ENCODE peak calls at places on chromosomes 11 and 22, in nine cellular contexts. One of them, this sample, is unnamed.
A peak's percentile ranks its signal among the peaks of the same experiment; 100 is the strongest.

GRCh38 chr11:102109896-102110760 is at the start of gene YAP1:
- DNase-seq in A549: peak; percentile 93
- DNase-seq in transverse colon: peak; percentile 89
- DNase-seq in stomach: peak; percentile 88
- DNase-seq in H1: peak; percentile 57
- DNase-seq in tibial nerve: peak; percentile 80
- DNase-seq in esophagus muscularis mucosa: peak; percentile 95
- DNase-seq in K562: peak; percentile 53
- DNase-seq in ovary: peak; percentile 91
- DNase-seq in this sample: peak; percentile 98

GRCh38 chr11:115656684-115657083 is 152.5 kb upstream of the CADM1 start:
- DNase-seq in A549: peak; percentile 27
- DNase-seq in transverse colon: peak; percentile 57
- DNase-seq in stomach: no peak
- DNase-seq in H1: no peak
- DNase-seq in tibial nerve: no peak
- DNase-seq in esophagus muscularis mucosa: no peak
- DNase-seq in K562: no peak
- DNase-seq in ovary: no peak
- DNase-seq in this sample: no peak

GRCh38 chr11:22792497-22792896 is 37.1 kb downstream of the SVIP start:
- DNase-seq in A549: peak; percentile 69
- DNase-seq in transverse colon: no peak
- DNase-seq in stomach: no peak
- DNase-seq in H1: no peak
- DNase-seq in tibial nerve: no peak
- DNase-seq in esophagus muscularis mucosa: no peak
- DNase-seq in K562: peak; percentile 21
- DNase-seq in ovary: no peak
- DNase-seq in this sample: peak; percentile 20

GRCh38 chr11:73998846-73999575 is 9.9 kb downstream of the UCP3 start:
- DNase-seq in A549: no peak
- DNase-seq in transverse colon: no peak
- DNase-seq in stomach: no peak
- DNase-seq in H1: no peak
- DNase-seq in tibial nerve: no peak
- DNase-seq in esophagus muscularis mucosa: no peak
- DNase-seq in K562: no peak
- DNase-seq in ovary: no peak
- DNase-seq in this sample: no peak

GRCh38 chr11:34219862-34220490 is 114.5 kb downstream of the NAT10 start:
- DNase-seq in A549: no peak
- DNase-seq in transverse colon: no peak
- DNase-seq in stomach: no peak
- DNase-seq in H1: no peak
- DNase-seq in tibial nerve: no peak
- DNase-seq in esophagus muscularis mucosa: no peak
- DNase-seq in K562: no peak
- DNase-seq in ovary: no peak
- DNase-seq in this sample: no peak

GRCh38 chr11:33660962-33661361 is 39.7 kb downstream of the C11orf91 start:
- DNase-seq in A549: no peak
- DNase-seq in transverse colon: no peak
- DNase-seq in stomach: no peak
- DNase-seq in H1: no peak
- DNase-seq in tibial nerve: no peak
- DNase-seq in esophagus muscularis mucosa: no peak
- DNase-seq in K562: no peak
- DNase-seq in ovary: no peak
- DNase-seq in this sample: no peak

GRCh38 chr11:100753144-100753543 is 66.1 kb downstream of the ARHGAP42 start:
- DNase-seq in A549: no peak
- DNase-seq in transverse colon: no peak
- DNase-seq in stomach: peak; percentile 51
- DNase-seq in H1: peak; percentile 43
- DNase-seq in tibial nerve: no peak
- DNase-seq in esophagus muscularis mucosa: no peak
- DNase-seq in K562: no peak
- DNase-seq in ovary: no peak
- DNase-seq in this sample: no peak

GRCh38 chr11:130092661-130093060 is 23.0 kb downstream of the APLP2 start:
- DNase-seq in A549: no peak
- DNase-seq in transverse colon: no peak
- DNase-seq in stomach: no peak
- DNase-seq in H1: no peak
- DNase-seq in tibial nerve: no peak
- DNase-seq in esophagus muscularis mucosa: no peak
- DNase-seq in K562: no peak
- DNase-seq in ovary: no peak
- DNase-seq in this sample: no peak

GRCh38 chr11:32529994-32530588 is 53.5 kb upstream of the EIF3M start:
- DNase-seq in A549: no peak
- DNase-seq in transverse colon: no peak
- DNase-seq in stomach: no peak
- DNase-seq in H1: no peak
- DNase-seq in tibial nerve: no peak
- DNase-seq in esophagus muscularis mucosa: no peak
- DNase-seq in K562: no peak
- DNase-seq in ovary: no peak
- DNase-seq in this sample: no peak

GRCh38 chr11:125275905-125276634 is 111.5 kb downstream of the PKNOX2 start:
- DNase-seq in A549: no peak
- DNase-seq in transverse colon: no peak
- DNase-seq in stomach: no peak
- DNase-seq in H1: no peak
- DNase-seq in tibial nerve: no peak
- DNase-seq in esophagus muscularis mucosa: no peak
- DNase-seq in K562: no peak
- DNase-seq in ovary: no peak
- DNase-seq in this sample: no peak

GRCh38 chr22:40426671-40427070 is 56.3 kb downstream of the SGSM3 start:
- DNase-seq in A549: no peak
- DNase-seq in transverse colon: no peak
- DNase-seq in stomach: no peak
- DNase-seq in H1: no peak
- DNase-seq in tibial nerve: no peak
- DNase-seq in esophagus muscularis mucosa: no peak
- DNase-seq in K562: no peak
- DNase-seq in ovary: no peak
- DNase-seq in this sample: no peak

GRCh38 chr22:23781065-23781464 is 5.7 kb upstream of the SMARCB1 start:
- DNase-seq in A549: no peak
- DNase-seq in transverse colon: no peak
- DNase-seq in stomach: no peak
- DNase-seq in H1: no peak
- DNase-seq in tibial nerve: no peak
- DNase-seq in esophagus muscularis mucosa: no peak
- DNase-seq in K562: no peak
- DNase-seq in ovary: no peak
- DNase-seq in this sample: no peak

GRCh38 chr11:130737866-130738431 is 178.3 kb downstream of the SNX19 start:
- DNase-seq in A549: no peak
- DNase-seq in transverse colon: no peak
- DNase-seq in stomach: peak; percentile 43
- DNase-seq in H1: no peak
- DNase-seq in tibial nerve: no peak
- DNase-seq in esophagus muscularis mucosa: no peak
- DNase-seq in K562: no peak
- DNase-seq in ovary: no peak
- DNase-seq in this sample: peak; percentile 46

GRCh38 chr11:120131941-120132644 is 5.8 kb downstream of the TRIM29 start:
- DNase-seq in A549: no peak
- DNase-seq in transverse colon: peak; percentile 37
- DNase-seq in stomach: no peak
- DNase-seq in H1: no peak
- DNase-seq in tibial nerve: no peak
- DNase-seq in esophagus muscularis mucosa: no peak
- DNase-seq in K562: no peak
- DNase-seq in ovary: peak; percentile 4
- DNase-seq in this sample: no peak

GRCh38 chr11:128548655-128549255 is 38.6 kb downstream of the ETS1 start:
- DNase-seq in A549: no peak
- DNase-seq in transverse colon: peak; percentile 62
- DNase-seq in stomach: peak; percentile 49
- DNase-seq in H1: no peak
- DNase-seq in tibial nerve: peak; percentile 30
- DNase-seq in esophagus muscularis mucosa: no peak
- DNase-seq in K562: no peak
- DNase-seq in ovary: peak; percentile 81
- DNase-seq in this sample: peak; percentile 90

GRCh38 chr11:66567787-66568123 is 651 bp downstream of the CTSF start:
- DNase-seq in A549: no peak
- DNase-seq in transverse colon: no peak
- DNase-seq in stomach: no peak
- DNase-seq in H1: no peak
- DNase-seq in tibial nerve: no peak
- DNase-seq in esophagus muscularis mucosa: no peak
- DNase-seq in K562: no peak
- DNase-seq in ovary: no peak
- DNase-seq in this sample: no peak
- H3K4me3 ChIP-seq in A549: peak overlapping the region; percentile 68
- H3K4me3 ChIP-seq in transverse colon: peak overlapping the region; percentile 60
- H3K4me3 ChIP-seq in stomach: peak overlapping the region; percentile 64
- H3K4me3 ChIP-seq in H1: no peak overlapping the region
- H3K4me3 ChIP-seq in tibial nerve: peak overlapping the region; percentile 53
- H3K4me3 ChIP-seq in esophagus muscularis mucosa: peak overlapping the region; percentile 74
- H3K4me3 ChIP-seq in K562: peak overlapping the region; percentile 48
- H3K4me3 ChIP-seq in ovary: peak overlapping the region; percentile 50
- H3K4me3 ChIP-seq in this sample: peak overlapping the region; percentile 64

GRCh38 chr22:47123827-47124442 is 361.5 kb downstream of the TBC1D22A start:
- DNase-seq in A549: no peak
- DNase-seq in transverse colon: no peak
- DNase-seq in stomach: no peak
- DNase-seq in H1: no peak
- DNase-seq in tibial nerve: no peak
- DNase-seq in esophagus muscularis mucosa: no peak
- DNase-seq in K562: no peak
- DNase-seq in ovary: no peak
- DNase-seq in this sample: no peak

GRCh38 chr22:47124451-47124881 is 362.0 kb downstream of the TBC1D22A start:
- DNase-seq in A549: no peak
- DNase-seq in transverse colon: no peak
- DNase-seq in stomach: no peak
- DNase-seq in H1: no peak
- DNase-seq in tibial nerve: no peak
- DNase-seq in esophagus muscularis mucosa: no peak
- DNase-seq in K562: no peak
- DNase-seq in ovary: no peak
- DNase-seq in this sample: no peak

GRCh38 chr22:47125603-47126002 is 363.2 kb downstream of the TBC1D22A start:
- DNase-seq in A549: peak; percentile 27
- DNase-seq in transverse colon: no peak
- DNase-seq in stomach: no peak
- DNase-seq in H1: no peak
- DNase-seq in tibial nerve: no peak
- DNase-seq in esophagus muscularis mucosa: no peak
- DNase-seq in K562: peak; percentile 52
- DNase-seq in ovary: no peak
- DNase-seq in this sample: no peak

GRCh38 chr22:47126344-47126811 is 363.9 kb downstream of the TBC1D22A start:
- DNase-seq in A549: no peak
- DNase-seq in transverse colon: no peak
- DNase-seq in stomach: no peak
- DNase-seq in H1: no peak
- DNase-seq in tibial nerve: no peak
- DNase-seq in esophagus muscularis mucosa: no peak
- DNase-seq in K562: no peak
- DNase-seq in ovary: no peak
- DNase-seq in this sample: no peak

GRCh38 chr22:47124946-47125345 is 362.5 kb downstream of the TBC1D22A start:
- DNase-seq in A549: no peak
- DNase-seq in transverse colon: no peak
- DNase-seq in stomach: no peak
- DNase-seq in H1: no peak
- DNase-seq in tibial nerve: no peak
- DNase-seq in esophagus muscularis mucosa: no peak
- DNase-seq in K562: no peak
- DNase-seq in ovary: no peak
- DNase-seq in this sample: no peak
- H3K27ac ChIP-seq in A549: no peak overlapping the region
- H3K27ac ChIP-seq in transverse colon: no peak overlapping the region
- H3K27ac ChIP-seq in stomach: no peak overlapping the region
- H3K27ac ChIP-seq in H1: no peak overlapping the region
- H3K27ac ChIP-seq in tibial nerve: no peak overlapping the region
- H3K27ac ChIP-seq in esophagus muscularis mucosa: no peak overlapping the region
- H3K27ac ChIP-seq in K562: no peak overlapping the region
- H3K27ac ChIP-seq in ovary: no peak overlapping the region
- H3K27ac ChIP-seq in this sample: no peak overlapping the region

GRCh38 chr11:93845181-93846092 is 5.0 kb downstream of the VSTM5 start:
- DNase-seq in A549: no peak
- DNase-seq in transverse colon: no peak
- DNase-seq in stomach: no peak
- DNase-seq in H1: no peak
- DNase-seq in tibial nerve: no peak
- DNase-seq in esophagus muscularis mucosa: no peak
- DNase-seq in K562: no peak
- DNase-seq in ovary: no peak
- DNase-seq in this sample: no peak
- TF ChIP-seq EP300 in A549: no peak
- TF ChIP-seq EP300 in transverse colon: no peak
- TF ChIP-seq EP300 in stomach: no peak
- TF ChIP-seq EP300 in H1: no peak
- TF ChIP-seq EP300 in tibial nerve: no peak
- TF ChIP-seq EP300 in esophagus muscularis mucosa: no peak
- TF ChIP-seq EP300 in K562: no peak
- TF ChIP-seq EP300 in ovary: no peak
- TF ChIP-seq EP300 in this sample: no peak

GRCh38 chr22:31064369-31064768 is 16.7 kb upstream of the SMTN start:
- DNase-seq in A549: no peak
- DNase-seq in transverse colon: no peak
- DNase-seq in stomach: no peak
- DNase-seq in H1: no peak
- DNase-seq in tibial nerve: no peak
- DNase-seq in esophagus muscularis mucosa: no peak
- DNase-seq in K562: no peak
- DNase-seq in ovary: no peak
- DNase-seq in this sample: no peak
- H3K4me3 ChIP-seq in A549: no peak overlapping the region
- H3K4me3 ChIP-seq in transverse colon: no peak overlapping the region
- H3K4me3 ChIP-seq in stomach: no peak overlapping the region
- H3K4me3 ChIP-seq in H1: no peak overlapping the region
- H3K4me3 ChIP-seq in tibial nerve: no peak overlapping the region
- H3K4me3 ChIP-seq in esophagus muscularis mucosa: no peak overlapping the region
- H3K4me3 ChIP-seq in K562: peak overlapping the region; percentile 65
- H3K4me3 ChIP-seq in ovary: no peak overlapping the region
- H3K4me3 ChIP-seq in this sample: no peak overlapping the region

DNA sequence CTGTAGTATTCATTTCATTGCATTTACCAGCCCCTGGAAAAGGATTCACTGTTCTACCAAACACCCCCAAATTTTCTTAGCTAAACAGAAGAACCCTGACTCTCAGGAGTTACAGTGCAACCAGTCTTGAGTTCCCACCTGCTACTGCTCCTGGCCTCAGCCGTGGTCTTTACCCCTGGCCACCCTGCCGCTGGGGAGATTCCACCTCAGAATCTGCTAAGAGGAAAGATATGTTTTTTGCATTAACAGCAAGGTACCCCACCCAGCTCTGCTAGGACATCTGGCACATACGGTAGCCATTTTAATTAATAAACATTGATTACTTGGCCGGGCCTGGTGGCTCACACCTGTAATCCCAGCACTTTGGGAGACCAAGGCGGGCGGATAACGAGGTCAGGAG is 9.0 kb downstream of the JAML start:
- DNase-seq in A549: no peak
- DNase-seq in transverse colon: no peak
- DNase-seq in stomach: no peak
- DNase-seq in H1: no peak
- DNase-seq in tibial nerve: no peak
- DNase-seq in esophagus muscularis mucosa: no peak
- DNase-seq in K562: no peak
- DNase-seq in ovary: no peak
- DNase-seq in this sample: no peak
- H3K27ac ChIP-seq in A549: no peak overlapping the region
- H3K27ac ChIP-seq in transverse colon: peak overlapping the region; percentile 41
- H3K27ac ChIP-seq in stomach: peak overlapping the region; percentile 33
- H3K27ac ChIP-seq in H1: no peak overlapping the region
- H3K27ac ChIP-seq in tibial nerve: no peak overlapping the region
- H3K27ac ChIP-seq in esophagus muscularis mucosa: no peak overlapping the region
- H3K27ac ChIP-seq in K562: no peak overlapping the region
- H3K27ac ChIP-seq in ovary: no peak overlapping the region
- H3K27ac ChIP-seq in this sample: peak overlapping the region; percentile 28

This sample was measured in upper lobe of left lung.